ENCODE peak calls at places on chromosomes 13 and 19, in nine cellular contexts. X is kidney glomerular epithelial cell; N is left colon; R is tibial nerve; L is activated CD4-positive, alpha-beta T cell treated with anti-CD3 and anti-CD28 coated beads, Interleukin-2, amount 50 U/mL, for 24 hours; W is NCI-H526; I is AG04450; Q is IMR-90; M is WTC11. O is an unnamed sample.

GRCh38 chr19:41376998-41377365 is 649 bp downstream of the TMEM91 start:
- DNase-seq in R (no peak), W (no peak), I (no peak), X (no peak), M (no peak), Q (no peak), L (no peak), N (no peak), O (peak)

GRCh38 chr19:8338835-8339234 is 4.2 kb downstream of the KANK3 start:
- DNase-seq in W (no peak), M (no peak), L (no peak), N (no peak), X (no peak), I (no peak), Q (no peak), R (no peak), O (no peak)

GRCh38 chr13:20828540-20829364 is 55.0 kb upstream of the EEF1AKMT1 start:
- DNase-seq in N (no peak), X (peak), M (no peak), R (no peak), Q (peak), I (no peak), L (peak), W (peak), O (peak)

GRCh38 chr13:91046715-91047327 is 300.7 kb upstream of the MIR17HG start:
- DNase-seq in W (no peak), I (no peak), M (no peak), X (no peak), Q (no peak), R (no peak), L (no peak), N (no peak), O (no peak)

GRCh38 chr19:53388168-53388567 is 6.8 kb upstream of the ZNF765 start:
- DNase-seq in Q (peak), N (no peak), M (no peak), L (no peak), X (no peak), R (no peak), I (no peak), W (no peak), O (no peak)

GRCh38 chr19:21767065-21767800 is at the start of gene ZNF100:
- DNase-seq in R (peak), W (peak), M (peak), Q (peak), X (peak), N (peak), I (peak), L (peak), O (peak)

GRCh38 chr19:19744641-19745040 is 11.7 kb upstream of the ZNF14 start:
- DNase-seq in L (no peak), R (no peak), W (no peak), N (no peak), Q (no peak), X (no peak), M (no peak), I (no peak), O (no peak)

GRCh38 chr13:99630269-99630898 is 129.1 kb downstream of the TM9SF2 start:
- DNase-seq in L (no peak), N (no peak), X (no peak), I (no peak), R (no peak), W (no peak), Q (no peak), M (no peak), O (no peak)

GRCh38 chr19:53157601-53158000 is 1.3 kb downstream of the ZNF347 start:
- DNase-seq in I (no peak), Q (peak), N (no peak), M (peak), R (no peak), X (no peak), L (no peak), W (peak), O (no peak)

GRCh38 chr19:483332-484072 is 12.8 kb upstream of the MADCAM1 start:
- DNase-seq in L (no peak), X (no peak), N (no peak), W (no peak), I (no peak), M (no peak), R (no peak), Q (no peak), O (no peak)

GRCh38 chr19:13615890-13616289 is 109.6 kb upstream of the CACNA1A start:
- DNase-seq in R (no peak), L (no peak), I (no peak), X (no peak), W (no peak), Q (peak), N (no peak), M (no peak), O (no peak)

O was measured in body of pancreas.